ENCODE peak calls at places on chromosomes 16 and 17, in four cellular contexts. P is GM12878, M is K562, Z is HepG2. J is an unnamed sample.

GRCh38 chr17:46003907-46004748 is 5.1 kb downstream of the STH start:
- DNase-seq in P (no peak), M (no peak), Z (peak; percentile 90), J (no peak)

GRCh38 chr17:36592316-36592710 is 634 bp downstream of the DHRS11 start:
- DNase-seq in P (no peak), M (no peak), Z (no peak), J (peak; percentile 80)

GRCh38 chr16:82638095-82638798 is 11.5 kb downstream of the CDH13 start:
- DNase-seq in P (no peak), M (no peak), Z (no peak), J (no peak)

GRCh38 chr16:23679274-23679985 is 741 bp downstream of the PLK1 start:
- DNase-seq in P (no peak), M (peak; percentile 91), Z (peak; percentile 63), J (no peak)

GRCh38 chr16:17076121-17076757 is 394.5 kb downstream of the XYLT1 start:
- DNase-seq in P (no peak), M (no peak), Z (no peak), J (no peak)

GRCh38 chr17:17568772-17569195 is 22.7 kb downstream of the PEMT start:
- DNase-seq in P (no peak), M (peak; percentile 84), Z (peak; percentile 54), J (peak; percentile 54)

GRCh38 chr17:51371732-51372151 is 111.4 kb downstream of the UTP18 start:
- DNase-seq in P (peak; percentile 28), M (peak; percentile 64), Z (peak; percentile 69), J (peak; percentile 67)

GRCh38 chr17:29597361-29598172 is 4.6 kb downstream of the ANKRD13B start:
- DNase-seq in P (no peak), M (no peak), Z (no peak), J (no peak)

GRCh38 chr17:62966426-62967110 is 533 bp downstream of the TANC2 start:
- DNase-seq in P (no peak), M (peak; percentile 20), Z (no peak), J (peak; percentile 69)

GRCh38 chr17:33778505-33779398 is 476.3 kb upstream of the CCL2 start:
- DNase-seq in P (peak; percentile 2), M (peak; percentile 73), Z (peak; percentile 33), J (peak; percentile 3)

GRCh38 chr17:47192549-47192948 is 3.5 kb upstream of the CDC27 start:
- DNase-seq in P (peak; percentile 83), M (no peak), Z (no peak), J (no peak)

GRCh38 chr16:82281544-82281943 is 111.5 kb upstream of the MPHOSPH6 start:
- DNase-seq in P (no peak), M (no peak), Z (no peak), J (no peak)

GRCh38 chr17:32590974-32591373 is 104.2 kb downstream of the CDK5R1 start:
- DNase-seq in P (no peak), M (no peak), Z (no peak), J (no peak)

GRCh38 chr17:35044181-35044580 is 19.3 kb downstream of the RFFL start:
- DNase-seq in P (no peak), M (no peak), Z (no peak), J (no peak)

GRCh38 chr17:32102172-32102571 is 40.1 kb upstream of the RHOT1 start:
- DNase-seq in P (no peak), M (no peak), Z (no peak), J (peak; percentile 43)

GRCh38 chr17:2905269-2905668 is 109.0 kb downstream of the RAP1GAP2 start:
- DNase-seq in P (no peak), M (no peak), Z (no peak), J (no peak)

GRCh38 chr16:77591347-77591746 is 131.0 kb upstream of the NUDT7 start:
- DNase-seq in P (no peak), M (no peak), Z (no peak), J (no peak)
- TF ChIP-seq KDM1A in P (no peak), M (no peak), Z (no peak), J (no peak)

GRCh38 chr17:187130-187529 is 5.7 kb upstream of the DOC2B start:
- DNase-seq in P (no peak), M (no peak), Z (no peak), J (no peak)
- TF ChIP-seq HDAC6 in P (no peak), M (no peak), Z (no peak), J (no peak)

DNA sequence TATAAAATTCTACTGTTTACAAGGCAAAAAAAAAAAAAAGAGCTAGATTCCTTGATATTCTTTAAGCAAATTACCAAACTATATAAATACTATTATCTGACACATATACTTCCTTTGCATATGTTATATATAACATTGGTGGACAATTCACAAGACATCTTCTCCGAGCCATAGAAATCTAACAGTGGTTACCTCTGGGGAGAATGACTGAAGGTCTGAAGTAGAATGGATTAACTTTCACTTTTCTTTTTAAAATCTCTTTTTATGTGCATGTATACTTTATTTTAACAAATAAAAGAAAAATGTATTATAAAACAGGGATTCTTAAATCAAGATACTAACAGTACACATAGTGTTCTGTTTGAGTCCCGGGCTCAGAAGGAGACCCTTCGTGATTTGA is 131.0 kb downstream of the MRTFB start:
- DNase-seq in P (no peak), M (no peak), Z (no peak), J (no peak)
- TF ChIP-seq KDM1A in P (no peak), M (no peak), Z (no peak), J (no peak)

DNA sequence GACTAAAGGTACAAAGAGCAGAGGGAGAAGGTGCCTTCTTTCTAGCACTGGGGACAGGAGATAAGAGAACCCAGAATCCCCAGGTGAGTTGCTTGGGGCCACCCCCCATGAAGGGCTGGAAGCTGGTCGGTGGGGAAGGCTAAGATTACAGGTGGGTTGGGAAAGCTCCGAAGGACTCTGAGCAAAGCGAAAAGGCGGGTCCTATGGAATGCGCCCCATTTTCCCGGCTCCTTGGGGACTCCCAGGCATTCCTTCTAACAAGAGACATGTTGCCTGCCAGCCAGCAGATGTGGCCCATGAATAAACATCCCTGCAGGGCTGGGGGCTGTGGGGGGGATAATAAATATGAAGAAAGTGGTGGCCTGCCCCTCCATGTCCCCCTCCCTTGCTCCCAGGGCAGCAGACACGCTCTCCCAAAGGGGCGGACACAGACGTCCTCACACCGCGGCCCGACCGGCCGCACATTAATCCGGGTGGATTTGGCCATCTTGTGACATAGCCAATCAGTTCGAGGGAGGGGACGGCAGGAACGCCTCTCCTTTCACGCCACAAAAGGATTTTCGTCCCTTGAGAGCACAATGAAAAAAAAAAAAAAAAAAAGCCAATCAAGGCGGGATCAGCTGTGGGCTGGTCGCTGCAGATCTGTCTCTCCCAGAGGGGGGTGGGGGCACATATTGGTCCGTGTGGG is 98.5 kb downstream of the SOX9 start:
- DNase-seq in P (no peak), M (no peak), Z (no peak), J (no peak)
- TF ChIP-seq HDAC6 in P (no peak), M (no peak), Z (no peak), J (no peak)

GRCh38 chr16:57589374-57589773 is 39.1 kb upstream of the ADGRG1 start:
- DNase-seq in P (peak; percentile 24), M (peak; percentile 6), Z (no peak), J (no peak)
- TF ChIP-seq KDM1A in P (no peak), M (no peak), Z (no peak), J (no peak)

DNA sequence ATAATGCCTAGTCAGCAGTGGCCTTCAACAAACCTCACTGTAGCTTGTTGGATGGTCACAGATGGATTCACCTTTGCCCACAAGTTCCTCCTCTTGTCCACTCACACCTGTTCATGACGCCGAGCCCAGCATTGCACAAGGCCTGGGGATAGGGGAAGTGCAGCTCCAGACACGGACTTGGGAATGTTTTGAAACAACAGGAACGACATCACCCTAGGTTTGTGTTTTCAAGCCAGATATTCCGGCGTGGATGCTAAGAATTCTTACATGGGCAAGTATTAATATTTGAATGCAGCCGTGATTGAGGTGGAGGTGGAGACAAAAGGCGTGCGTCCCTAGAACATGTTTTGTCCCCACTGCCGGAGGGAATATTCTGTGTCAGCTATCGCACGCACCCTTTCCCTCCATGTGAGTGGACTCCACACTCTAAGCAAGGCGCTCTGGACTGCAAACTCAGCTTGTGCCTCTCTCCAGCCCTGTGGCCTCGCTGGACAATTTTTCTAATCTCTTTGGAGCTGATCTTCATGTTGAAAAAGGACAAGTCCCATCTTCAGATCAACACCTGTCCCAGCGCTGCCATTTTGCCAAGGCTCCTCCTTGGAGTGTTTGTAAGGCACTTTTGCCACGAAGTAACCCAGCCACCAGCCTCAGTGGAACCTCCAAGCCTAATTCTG is 2.0 kb upstream of the BANP start:
- DNase-seq in P (no peak), M (no peak), Z (peak; percentile 81), J (no peak)
- TF ChIP-seq HDAC6 in P (no peak), M (no peak), Z (no peak), J (no peak)

J was measured in H1.